ENCODE peak calls at places on chromosomes 11 and 22, in five cellular contexts. One of them, this sample, is unnamed.

GRCh38 chr11:72736452-72737069 is 15.6 kb downstream of the ARAP1 start:
- DNase-seq in ecto neural progenitor cell: no peak
- DNase-seq in MCF 10A: peak; percentile 80
- DNase-seq in spleen: peak; percentile 95
- DNase-seq in H4: peak; percentile 47
- DNase-seq in this sample: peak; percentile 81

GRCh38 chr11:19642185-19642591 is 70.4 kb upstream of the NAV2 start:
- DNase-seq in ecto neural progenitor cell: no peak
- DNase-seq in MCF 10A: peak; percentile 34
- DNase-seq in spleen: no peak
- DNase-seq in H4: no peak
- DNase-seq in this sample: no peak

GRCh38 chr11:69894126-69895047 is 75.2 kb upstream of the FGF3 start:
- DNase-seq in ecto neural progenitor cell: no peak
- DNase-seq in MCF 10A: no peak
- DNase-seq in spleen: peak; percentile 61
- DNase-seq in H4: no peak
- DNase-seq in this sample: no peak

GRCh38 chr11:125182522-125182921 is 18.0 kb downstream of the PKNOX2 start:
- DNase-seq in ecto neural progenitor cell: no peak
- DNase-seq in MCF 10A: no peak
- DNase-seq in spleen: no peak
- DNase-seq in H4: no peak
- DNase-seq in this sample: no peak

GRCh38 chr11:33734441-33735165 is 1.6 kb downstream of the CD59 start:
- DNase-seq in ecto neural progenitor cell: no peak
- DNase-seq in MCF 10A: peak; percentile 69
- DNase-seq in spleen: no peak
- DNase-seq in H4: no peak
- DNase-seq in this sample: no peak

GRCh38 chr22:45292675-45293402 is 8.1 kb downstream of the UPK3A start:
- DNase-seq in ecto neural progenitor cell: no peak
- DNase-seq in MCF 10A: no peak
- DNase-seq in spleen: no peak
- DNase-seq in H4: no peak
- DNase-seq in this sample: no peak

GRCh38 chr22:43098356-43098755 is 9.2 kb upstream of the TTLL1 start:
- DNase-seq in ecto neural progenitor cell: no peak
- DNase-seq in MCF 10A: no peak
- DNase-seq in spleen: no peak
- DNase-seq in H4: no peak
- DNase-seq in this sample: no peak

GRCh38 chr11:98711011-98711410 is 309.7 kb upstream of the CNTN5 start:
- DNase-seq in ecto neural progenitor cell: no peak
- DNase-seq in MCF 10A: no peak
- DNase-seq in spleen: no peak
- DNase-seq in H4: no peak
- DNase-seq in this sample: no peak

GRCh38 chr22:45091254-45091854 is 72.4 kb upstream of the NUP50 start:
- DNase-seq in ecto neural progenitor cell: no peak
- DNase-seq in MCF 10A: no peak
- DNase-seq in spleen: no peak
- DNase-seq in H4: no peak
- DNase-seq in this sample: no peak

GRCh38 chr11:96149743-96150555 is 193.0 kb downstream of the MAML2 start:
- DNase-seq in ecto neural progenitor cell: no peak
- DNase-seq in MCF 10A: peak; percentile 21
- DNase-seq in spleen: no peak
- DNase-seq in H4: no peak
- DNase-seq in this sample: peak; percentile 57

GRCh38 chr11:38791346-38791961 is 2193.4 kb upstream of the RAG2 start:
- DNase-seq in ecto neural progenitor cell: peak; percentile 46
- DNase-seq in MCF 10A: peak; percentile 82
- DNase-seq in spleen: no peak
- DNase-seq in H4: peak; percentile 81
- DNase-seq in this sample: peak; percentile 73

GRCh38 chr22:24437820-24438328 is 10.5 kb downstream of the ADORA2A start:
- DNase-seq in ecto neural progenitor cell: no peak
- DNase-seq in MCF 10A: peak; percentile 20
- DNase-seq in spleen: peak; percentile 87
- DNase-seq in H4: no peak
- DNase-seq in this sample: no peak

GRCh38 chr11:418343-419247 is 3.8 kb upstream of the SIGIRR start:
- DNase-seq in ecto neural progenitor cell: no peak
- DNase-seq in MCF 10A: no peak
- DNase-seq in spleen: peak; percentile 76
- DNase-seq in H4: no peak
- DNase-seq in this sample: no peak

GRCh38 chr22:48667289-48667688 is 1160.4 kb downstream of the BRD1 start:
- DNase-seq in ecto neural progenitor cell: no peak
- DNase-seq in MCF 10A: no peak
- DNase-seq in spleen: no peak
- DNase-seq in H4: no peak
- DNase-seq in this sample: no peak

GRCh38 chr22:24473278-24473677 is 21.9 kb upstream of the UPB1 start:
- DNase-seq in ecto neural progenitor cell: no peak
- DNase-seq in MCF 10A: no peak
- DNase-seq in spleen: no peak
- DNase-seq in H4: no peak
- DNase-seq in this sample: no peak

GRCh38 chr11:118834428-118835028 is 43.6 kb upstream of the DDX6 start:
- DNase-seq in ecto neural progenitor cell: no peak
- DNase-seq in MCF 10A: no peak
- DNase-seq in spleen: no peak
- DNase-seq in H4: no peak
- DNase-seq in this sample: no peak

GRCh38 chr11:34234086-34234740 is 123.6 kb downstream of the ABTB2 start:
- DNase-seq in ecto neural progenitor cell: no peak
- DNase-seq in MCF 10A: peak; percentile 68
- DNase-seq in spleen: no peak
- DNase-seq in H4: peak; percentile 79
- DNase-seq in this sample: peak; percentile 90

GRCh38 chr22:45203150-45203974 is 37.3 kb downstream of the KIAA0930 start:
- DNase-seq in ecto neural progenitor cell: no peak
- DNase-seq in MCF 10A: no peak
- DNase-seq in spleen: peak; percentile 51
- DNase-seq in H4: no peak
- DNase-seq in this sample: no peak